ENCODE peak calls at places on chromosomes 5 and 9, in nine cellular contexts. One of them, this sample, is unnamed.

GRCh38 chr5:6161257-6161656 is 217.1 kb downstream of the MED10 start:
- DNase-seq in fibroblast of lung: no peak
- DNase-seq in brain microvascular endothelial cell: no peak
- DNase-seq in cardiac muscle cell: no peak
- DNase-seq in WTC11: no peak
- DNase-seq in B cell: no peak
- DNase-seq in psoas muscle: no peak
- DNase-seq in endothelial cell: no peak
- DNase-seq in tibial artery: no peak
- DNase-seq in this sample: no peak

GRCh38 chr9:134211811-134212460 is 47.6 kb upstream of the RNU6ATAC start:
- DNase-seq in B cell: no peak
- DNase-seq in fibroblast of lung: no peak
- DNase-seq in brain microvascular endothelial cell: no peak
- DNase-seq in tibial artery: no peak
- DNase-seq in psoas muscle: peak
- DNase-seq in cardiac muscle cell: no peak
- DNase-seq in WTC11: no peak
- DNase-seq in endothelial cell: no peak
- DNase-seq in this sample: no peak

GRCh38 chr5:151897896-151898295 is 26.8 kb downstream of the GLRA1 start:
- DNase-seq in tibial artery: no peak
- DNase-seq in cardiac muscle cell: no peak
- DNase-seq in endothelial cell: no peak
- DNase-seq in WTC11: no peak
- DNase-seq in fibroblast of lung: no peak
- DNase-seq in brain microvascular endothelial cell: peak
- DNase-seq in B cell: no peak
- DNase-seq in psoas muscle: no peak
- DNase-seq in this sample: no peak

GRCh38 chr5:179553875-179554274 is 3.5 kb downstream of the RUFY1 start:
- DNase-seq in brain microvascular endothelial cell: peak
- DNase-seq in B cell: no peak
- DNase-seq in endothelial cell: no peak
- DNase-seq in WTC11: no peak
- DNase-seq in psoas muscle: no peak
- DNase-seq in cardiac muscle cell: no peak
- DNase-seq in fibroblast of lung: peak
- DNase-seq in tibial artery: no peak
- DNase-seq in this sample: no peak

GRCh38 chr5:149838881-149839739 is 105.5 kb downstream of the PDE6A start:
- DNase-seq in fibroblast of lung: peak
- DNase-seq in psoas muscle: no peak
- DNase-seq in WTC11: no peak
- DNase-seq in tibial artery: no peak
- DNase-seq in B cell: no peak
- DNase-seq in brain microvascular endothelial cell: peak
- DNase-seq in endothelial cell: no peak
- DNase-seq in cardiac muscle cell: no peak
- DNase-seq in this sample: no peak

GRCh38 chr5:95317085-95317484 is 32.2 kb upstream of the MCTP1 start:
- DNase-seq in B cell: no peak
- DNase-seq in brain microvascular endothelial cell: no peak
- DNase-seq in psoas muscle: no peak
- DNase-seq in endothelial cell: no peak
- DNase-seq in tibial artery: no peak
- DNase-seq in cardiac muscle cell: no peak
- DNase-seq in fibroblast of lung: no peak
- DNase-seq in WTC11: peak
- DNase-seq in this sample: no peak

GRCh38 chr9:124559871-124560270 is 52.7 kb upstream of the NR5A1 start:
- DNase-seq in brain microvascular endothelial cell: peak
- DNase-seq in psoas muscle: no peak
- DNase-seq in tibial artery: no peak
- DNase-seq in B cell: no peak
- DNase-seq in WTC11: no peak
- DNase-seq in endothelial cell: no peak
- DNase-seq in fibroblast of lung: peak
- DNase-seq in cardiac muscle cell: no peak
- DNase-seq in this sample: no peak

GRCh38 chr9:79210541-79211243 is 361.1 kb upstream of the TLE4 start:
- DNase-seq in fibroblast of lung: no peak
- DNase-seq in psoas muscle: no peak
- DNase-seq in WTC11: no peak
- DNase-seq in cardiac muscle cell: no peak
- DNase-seq in B cell: no peak
- DNase-seq in brain microvascular endothelial cell: no peak
- DNase-seq in tibial artery: no peak
- DNase-seq in endothelial cell: no peak
- DNase-seq in this sample: no peak

GRCh38 chr5:54217826-54218503 is 92.4 kb downstream of the ARL15 start:
- DNase-seq in fibroblast of lung: peak
- DNase-seq in psoas muscle: no peak
- DNase-seq in brain microvascular endothelial cell: peak
- DNase-seq in endothelial cell: peak
- DNase-seq in cardiac muscle cell: peak
- DNase-seq in tibial artery: no peak
- DNase-seq in WTC11: no peak
- DNase-seq in B cell: peak
- DNase-seq in this sample: no peak

GRCh38 chr5:1938310-1939000 is 55.7 kb upstream of the IRX4 start:
- DNase-seq in tibial artery: no peak
- DNase-seq in cardiac muscle cell: no peak
- DNase-seq in psoas muscle: peak
- DNase-seq in endothelial cell: no peak
- DNase-seq in brain microvascular endothelial cell: no peak
- DNase-seq in WTC11: no peak
- DNase-seq in B cell: no peak
- DNase-seq in fibroblast of lung: no peak
- DNase-seq in this sample: no peak

GRCh38 chr9:113011911-113012381 is at the start of gene ZNF883:
- DNase-seq in brain microvascular endothelial cell: peak
- DNase-seq in fibroblast of lung: peak
- DNase-seq in B cell: no peak
- DNase-seq in cardiac muscle cell: peak
- DNase-seq in WTC11: peak
- DNase-seq in psoas muscle: peak
- DNase-seq in tibial artery: no peak
- DNase-seq in endothelial cell: peak
- DNase-seq in this sample: peak

GRCh38 chr9:92482336-92482735 is at the start of gene ASPN:
- DNase-seq in B cell: no peak
- DNase-seq in brain microvascular endothelial cell: no peak
- DNase-seq in endothelial cell: no peak
- DNase-seq in tibial artery: no peak
- DNase-seq in psoas muscle: no peak
- DNase-seq in WTC11: no peak
- DNase-seq in cardiac muscle cell: no peak
- DNase-seq in fibroblast of lung: peak
- DNase-seq in this sample: no peak

GRCh38 chr5:116032094-116032517 is at the start of gene ARL14EPL:
- DNase-seq in cardiac muscle cell: peak
- DNase-seq in endothelial cell: no peak
- DNase-seq in fibroblast of lung: peak
- DNase-seq in tibial artery: no peak
- DNase-seq in brain microvascular endothelial cell: peak
- DNase-seq in psoas muscle: peak
- DNase-seq in WTC11: peak
- DNase-seq in B cell: no peak
- DNase-seq in this sample: no peak

GRCh38 chr9:128628471-128629048 is 28.1 kb downstream of the DYNC2I2 start:
- DNase-seq in B cell: no peak
- DNase-seq in WTC11: no peak
- DNase-seq in cardiac muscle cell: no peak
- DNase-seq in psoas muscle: peak
- DNase-seq in tibial artery: peak
- DNase-seq in brain microvascular endothelial cell: no peak
- DNase-seq in endothelial cell: no peak
- DNase-seq in fibroblast of lung: no peak
- DNase-seq in this sample: no peak

DNA sequence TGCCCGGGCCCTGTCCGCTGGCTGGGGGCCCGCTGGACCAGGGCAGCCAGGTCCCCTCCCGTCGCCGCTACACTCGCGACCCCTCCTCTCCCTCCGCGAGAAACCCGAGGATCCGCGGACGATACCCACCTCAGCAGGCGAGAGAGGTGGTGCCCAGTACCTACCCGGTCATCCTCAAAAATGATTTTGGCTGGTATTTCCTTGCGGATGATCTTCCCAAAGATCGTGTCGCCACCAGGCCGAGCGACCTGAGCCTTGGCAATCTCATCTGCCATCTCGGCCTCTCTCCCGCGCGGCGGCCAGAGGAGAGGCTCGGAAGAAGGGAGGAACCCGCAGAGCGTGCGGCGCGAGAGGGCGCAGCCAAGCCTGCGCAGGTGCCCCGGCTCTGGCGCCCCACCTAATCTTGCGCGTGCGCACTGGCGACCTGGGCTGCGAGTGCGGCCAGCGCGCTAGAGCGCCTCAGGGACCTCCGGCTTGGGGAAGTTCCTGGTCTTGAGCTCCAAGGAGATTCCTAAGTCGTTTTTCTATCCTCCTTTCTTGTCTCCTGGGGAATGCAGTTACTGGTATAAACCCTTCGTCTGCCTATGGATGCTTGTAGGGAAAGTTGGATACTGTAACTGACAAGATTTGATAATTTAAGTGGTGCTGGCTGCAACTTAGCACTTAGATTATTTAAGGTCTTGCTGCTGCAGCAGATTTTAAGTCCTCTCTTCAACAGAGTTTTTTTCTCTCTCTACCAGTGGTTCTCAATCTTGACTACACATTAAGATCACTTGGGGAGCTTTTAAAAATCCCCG is at the start of gene HINT1:
- DNase-seq in endothelial cell: peak
- DNase-seq in WTC11: peak
- DNase-seq in brain microvascular endothelial cell: peak
- DNase-seq in psoas muscle: peak
- DNase-seq in cardiac muscle cell: peak
- DNase-seq in B cell: peak
- DNase-seq in tibial artery: peak
- DNase-seq in fibroblast of lung: peak
- DNase-seq in this sample: peak
- TF ChIP-seq CTCF in endothelial cell: no peak
- TF ChIP-seq CTCF in WTC11: no peak
- TF ChIP-seq CTCF in brain microvascular endothelial cell: peak
- TF ChIP-seq CTCF in psoas muscle: no peak
- TF ChIP-seq CTCF in cardiac muscle cell: peak
- TF ChIP-seq CTCF in B cell: peak
- TF ChIP-seq CTCF in tibial artery: no peak
- TF ChIP-seq CTCF in fibroblast of lung: peak
- TF ChIP-seq CTCF in this sample: no peak

GRCh38 chr5:24629798-24630197 is 15.0 kb downstream of the CDH10 start:
- DNase-seq in fibroblast of lung: no peak
- DNase-seq in B cell: no peak
- DNase-seq in WTC11: no peak
- DNase-seq in tibial artery: no peak
- DNase-seq in brain microvascular endothelial cell: no peak
- DNase-seq in endothelial cell: no peak
- DNase-seq in psoas muscle: no peak
- DNase-seq in cardiac muscle cell: no peak
- DNase-seq in this sample: no peak

GRCh38 chr5:24630925-24631324 is 13.9 kb downstream of the CDH10 start:
- DNase-seq in WTC11: no peak
- DNase-seq in endothelial cell: no peak
- DNase-seq in tibial artery: no peak
- DNase-seq in B cell: no peak
- DNase-seq in psoas muscle: no peak
- DNase-seq in brain microvascular endothelial cell: no peak
- DNase-seq in fibroblast of lung: no peak
- DNase-seq in cardiac muscle cell: no peak
- DNase-seq in this sample: no peak

GRCh38 chr5:24635217-24635616 is 9.6 kb downstream of the CDH10 start:
- DNase-seq in WTC11: no peak
- DNase-seq in tibial artery: no peak
- DNase-seq in brain microvascular endothelial cell: no peak
- DNase-seq in fibroblast of lung: no peak
- DNase-seq in cardiac muscle cell: no peak
- DNase-seq in B cell: no peak
- DNase-seq in endothelial cell: no peak
- DNase-seq in psoas muscle: no peak
- DNase-seq in this sample: no peak

GRCh38 chr5:24633705-24634325 is 11.0 kb downstream of the CDH10 start:
- DNase-seq in WTC11: no peak
- DNase-seq in endothelial cell: peak
- DNase-seq in fibroblast of lung: peak
- DNase-seq in tibial artery: no peak
- DNase-seq in cardiac muscle cell: peak
- DNase-seq in brain microvascular endothelial cell: peak
- DNase-seq in psoas muscle: no peak
- DNase-seq in B cell: no peak
- DNase-seq in this sample: no peak
- TF ChIP-seq CTCF in WTC11: peak
- TF ChIP-seq CTCF in endothelial cell: peak
- TF ChIP-seq CTCF in fibroblast of lung: peak
- TF ChIP-seq CTCF in tibial artery: peak
- TF ChIP-seq CTCF in cardiac muscle cell: peak
- TF ChIP-seq CTCF in brain microvascular endothelial cell: peak
- TF ChIP-seq CTCF in psoas muscle: peak
- TF ChIP-seq CTCF in B cell: peak
- TF ChIP-seq CTCF in this sample: peak

DNA sequence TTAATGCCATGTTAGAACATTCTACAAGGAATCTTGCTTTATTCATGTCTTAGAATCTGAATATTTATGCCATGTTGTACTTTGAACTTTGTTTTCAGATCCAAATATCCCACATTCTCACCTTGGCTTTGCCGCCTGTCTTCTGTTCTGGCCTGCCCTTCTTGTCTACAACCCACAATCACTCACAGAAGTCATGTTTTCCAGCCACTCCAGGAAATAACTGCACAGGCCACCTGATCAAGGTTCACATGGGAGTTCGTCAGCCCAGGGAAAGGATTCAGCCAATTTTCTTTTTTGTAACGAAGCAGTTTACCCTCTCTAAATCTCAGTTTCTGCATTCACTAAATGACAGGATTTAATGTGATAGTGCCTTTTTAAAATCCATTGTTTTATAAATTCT is 70.5 kb downstream of the JAKMIP2 start:
- DNase-seq in WTC11: no peak
- DNase-seq in psoas muscle: no peak
- DNase-seq in B cell: no peak
- DNase-seq in tibial artery: no peak
- DNase-seq in endothelial cell: no peak
- DNase-seq in cardiac muscle cell: no peak
- DNase-seq in fibroblast of lung: no peak
- DNase-seq in brain microvascular endothelial cell: no peak
- DNase-seq in this sample: no peak
- TF ChIP-seq CTCF in WTC11: no peak
- TF ChIP-seq CTCF in psoas muscle: no peak
- TF ChIP-seq CTCF in B cell: no peak
- TF ChIP-seq CTCF in tibial artery: no peak
- TF ChIP-seq CTCF in endothelial cell: no peak
- TF ChIP-seq CTCF in cardiac muscle cell: no peak
- TF ChIP-seq CTCF in fibroblast of lung: no peak
- TF ChIP-seq CTCF in brain microvascular endothelial cell: no peak
- TF ChIP-seq CTCF in this sample: no peak

DNA sequence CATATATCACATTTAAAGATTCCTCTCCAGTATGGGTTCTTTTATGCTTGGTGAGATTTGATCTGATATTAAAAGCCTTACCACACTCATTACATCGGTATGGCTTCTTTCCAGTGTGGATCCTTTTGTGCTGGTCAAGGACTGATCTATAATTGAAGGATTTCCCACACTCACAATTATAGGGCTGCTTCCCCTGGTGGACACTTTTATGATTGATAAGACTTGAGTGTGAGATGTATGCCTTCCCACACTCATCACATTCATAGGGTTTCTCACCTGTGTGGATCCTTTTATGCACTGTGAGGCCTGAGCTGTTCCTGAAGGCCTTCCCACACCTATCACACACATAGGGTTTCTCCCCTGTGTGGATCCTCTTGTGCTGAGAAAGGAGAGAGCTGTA is 12.2 kb downstream of the ZFP62 start:
- DNase-seq in B cell: no peak
- DNase-seq in brain microvascular endothelial cell: no peak
- DNase-seq in endothelial cell: no peak
- DNase-seq in fibroblast of lung: no peak
- DNase-seq in tibial artery: no peak
- DNase-seq in cardiac muscle cell: no peak
- DNase-seq in psoas muscle: no peak
- DNase-seq in WTC11: no peak
- DNase-seq in this sample: no peak
- TF ChIP-seq CTCF in B cell: no peak
- TF ChIP-seq CTCF in brain microvascular endothelial cell: no peak
- TF ChIP-seq CTCF in endothelial cell: no peak
- TF ChIP-seq CTCF in fibroblast of lung: no peak
- TF ChIP-seq CTCF in tibial artery: no peak
- TF ChIP-seq CTCF in cardiac muscle cell: no peak
- TF ChIP-seq CTCF in psoas muscle: no peak
- TF ChIP-seq CTCF in WTC11: no peak
- TF ChIP-seq CTCF in this sample: no peak

This sample was measured in CD8-positive, alpha-beta T cell.